ENCODE peak calls at places on chromosomes 16 and 17, in eight cellular contexts. C is neural progenitor cell, M is adrenal gland, A is fibroblast of lung, Z is Caco-2, K is colonic mucosa, O is GM23248, R is left lung. U is an unnamed sample. For H3K4me1, the result is how much of the 10 kb centered on the place peaks cover.

GRCh38 chr17:47810200-47810821 is 11.3 kb downstream of the OSBPL7 start:
- DNase-seq in A (peak), C (no peak), Z (peak), K (peak), M (peak), R (no peak), O (peak), U (peak)

GRCh38 chr17:21452377-21453143 is 76.4 kb downstream of the KCNJ12 start:
- DNase-seq in Z (no peak), K (peak), O (peak), R (peak), A (peak), C (peak), M (peak), U (peak)

GRCh38 chr17:18974407-18975149 is 22.6 kb downstream of the SLC5A10 start:
- DNase-seq in K (no peak), A (peak), R (no peak), Z (no peak), O (peak), M (no peak), C (no peak), U (no peak)

GRCh38 chr16:4339909-4340308 is 11.2 kb downstream of the PAM16 start:
- DNase-seq in A (no peak), Z (no peak), K (no peak), O (no peak), R (no peak), M (peak), C (no peak), U (no peak)

GRCh38 chr17:72931163-72931562 is 161.3 kb downstream of the SLC39A11 start:
- DNase-seq in M (no peak), K (no peak), Z (no peak), C (no peak), O (no peak), A (no peak), R (no peak), U (no peak)

GRCh38 chr16:29641561-29641960 is 21.5 kb upstream of the SPN start:
- DNase-seq in O (no peak), Z (no peak), M (no peak), C (no peak), K (no peak), R (no peak), A (no peak), U (peak)

GRCh38 chr16:46673320-46674013 is 15.5 kb downstream of the VPS35 start:
- DNase-seq in K (no peak), A (peak), O (peak), R (peak), C (peak), Z (peak), M (peak), U (peak)

GRCh38 chr17:68080411-68081150 is 45.0 kb downstream of the KPNA2 start:
- DNase-seq in M (no peak), A (no peak), C (no peak), R (no peak), O (no peak), Z (no peak), K (no peak), U (no peak)

GRCh38 chr16:52573365-52574104 is 26.6 kb upstream of the TOX3 start:
- DNase-seq in M (no peak), A (no peak), O (no peak), K (peak), C (no peak), R (no peak), Z (peak), U (peak)

GRCh38 chr17:1164935-1165556 is 14.7 kb downstream of the ABR start:
- DNase-seq in A (no peak), R (no peak), K (no peak), C (no peak), M (no peak), O (no peak), Z (no peak), U (no peak)

GRCh38 chr16:84284168-84284722 is 10.4 kb upstream of the WFDC1 start:
- DNase-seq in C (peak), K (peak), A (no peak), R (no peak), O (peak), Z (peak), M (peak), U (peak)

GRCh38 chr17:60601443-60602384 is 1.7 kb downstream of the PPM1D start:
- DNase-seq in O (peak), K (peak), M (peak), R (no peak), A (peak), C (peak), Z (peak), U (peak)

DNA sequence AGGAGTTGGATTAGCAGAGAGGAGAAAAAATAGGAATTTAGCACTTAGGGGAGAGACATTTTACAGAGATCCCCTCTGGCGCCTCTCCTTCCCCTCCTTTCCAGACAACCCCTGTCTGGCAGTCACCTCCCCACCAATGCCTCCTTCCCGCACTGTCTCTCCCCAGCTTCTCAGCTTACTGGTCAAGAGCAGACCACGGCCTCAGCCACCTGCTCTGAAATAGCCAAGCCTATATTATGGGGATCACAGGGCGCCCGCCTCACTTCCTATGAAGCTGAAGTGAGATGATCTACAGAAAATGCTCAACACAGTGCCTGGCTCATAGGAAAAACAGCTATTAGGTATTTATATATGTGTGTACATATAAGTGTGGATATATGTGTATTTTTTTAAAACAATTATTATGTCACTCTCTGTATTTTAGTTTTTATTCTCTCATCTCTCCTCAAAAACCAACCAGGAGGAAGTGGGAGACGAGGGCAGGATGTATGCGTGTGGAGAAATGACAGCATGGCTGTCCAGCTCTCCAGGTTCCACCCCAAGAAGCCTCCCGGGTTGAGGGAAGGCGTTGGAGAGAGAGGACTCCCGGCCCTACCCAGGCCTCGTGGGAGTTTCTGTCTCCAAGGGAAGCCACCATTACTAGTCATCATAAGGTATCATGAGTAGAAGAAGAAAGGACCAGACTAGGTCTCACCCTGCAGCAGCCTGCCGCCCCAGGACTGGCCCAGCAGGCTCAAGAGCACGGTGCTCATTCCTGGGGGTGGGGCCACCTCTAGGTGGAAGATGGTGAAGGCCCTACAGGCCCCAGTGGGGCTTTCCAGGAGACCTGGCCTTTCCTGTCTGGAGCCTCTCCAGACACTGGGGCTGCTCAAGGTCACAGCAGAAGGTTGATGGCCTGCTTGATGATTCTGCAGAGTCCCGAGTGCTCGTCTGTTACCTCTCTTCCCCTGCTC is 27.2 kb downstream of the MAP3K14 start:
- DNase-seq in R (peak), O (no peak), K (no peak), M (no peak), C (no peak), A (no peak), Z (no peak), U (no peak)
- H3K4me1 ChIP-seq in R (half or more), O (under half), K (under half), M (under half), C (under half), A (under half), Z (under half), U (under half)

GRCh38 chr17:17744116-17744515 is 62.9 kb downstream of the RAI1 start:
- DNase-seq in M (no peak), R (no peak), O (no peak), A (no peak), K (no peak), C (no peak), Z (no peak), U (no peak)

GRCh38 chr17:17743391-17744112 is 62.3 kb downstream of the RAI1 start:
- DNase-seq in Z (no peak), O (no peak), K (no peak), M (no peak), R (no peak), C (no peak), A (no peak), U (no peak)

GRCh38 chr17:17741346-17742023 is 60.2 kb downstream of the RAI1 start:
- DNase-seq in A (peak), M (peak), K (no peak), R (no peak), O (peak), C (peak), Z (no peak), U (no peak)

GRCh38 chr17:17742133-17742621 is 60.9 kb downstream of the RAI1 start:
- DNase-seq in M (no peak), O (peak), K (no peak), Z (no peak), R (no peak), A (peak), C (no peak), U (no peak)

GRCh38 chr17:17742688-17743390 is 61.6 kb downstream of the RAI1 start:
- DNase-seq in Z (no peak), A (no peak), O (no peak), C (no peak), K (no peak), M (no peak), R (no peak), U (no peak)
- H3K4me1 ChIP-seq in Z (under half), A (under half), O (under half), C (under half), K (under half), M (half or more), R (under half), U (under half)

GRCh38 chr17:4514779-4515178 is 16.1 kb downstream of the SPNS2 start:
- DNase-seq in R (no peak), A (no peak), O (no peak), K (no peak), M (no peak), C (no peak), Z (no peak), U (no peak)

GRCh38 chr17:4512156-4513112 is 13.8 kb downstream of the SPNS2 start:
- DNase-seq in M (no peak), R (no peak), O (no peak), C (no peak), K (no peak), Z (no peak), A (no peak), U (no peak)

GRCh38 chr17:4514206-4514605 is 15.5 kb downstream of the SPNS2 start:
- DNase-seq in C (peak), K (no peak), R (no peak), M (no peak), Z (peak), O (no peak), A (no peak), U (no peak)

GRCh38 chr17:4511199-4511932 is 12.7 kb downstream of the SPNS2 start:
- DNase-seq in K (no peak), M (no peak), R (no peak), A (no peak), Z (no peak), O (no peak), C (no peak), U (no peak)

DNA sequence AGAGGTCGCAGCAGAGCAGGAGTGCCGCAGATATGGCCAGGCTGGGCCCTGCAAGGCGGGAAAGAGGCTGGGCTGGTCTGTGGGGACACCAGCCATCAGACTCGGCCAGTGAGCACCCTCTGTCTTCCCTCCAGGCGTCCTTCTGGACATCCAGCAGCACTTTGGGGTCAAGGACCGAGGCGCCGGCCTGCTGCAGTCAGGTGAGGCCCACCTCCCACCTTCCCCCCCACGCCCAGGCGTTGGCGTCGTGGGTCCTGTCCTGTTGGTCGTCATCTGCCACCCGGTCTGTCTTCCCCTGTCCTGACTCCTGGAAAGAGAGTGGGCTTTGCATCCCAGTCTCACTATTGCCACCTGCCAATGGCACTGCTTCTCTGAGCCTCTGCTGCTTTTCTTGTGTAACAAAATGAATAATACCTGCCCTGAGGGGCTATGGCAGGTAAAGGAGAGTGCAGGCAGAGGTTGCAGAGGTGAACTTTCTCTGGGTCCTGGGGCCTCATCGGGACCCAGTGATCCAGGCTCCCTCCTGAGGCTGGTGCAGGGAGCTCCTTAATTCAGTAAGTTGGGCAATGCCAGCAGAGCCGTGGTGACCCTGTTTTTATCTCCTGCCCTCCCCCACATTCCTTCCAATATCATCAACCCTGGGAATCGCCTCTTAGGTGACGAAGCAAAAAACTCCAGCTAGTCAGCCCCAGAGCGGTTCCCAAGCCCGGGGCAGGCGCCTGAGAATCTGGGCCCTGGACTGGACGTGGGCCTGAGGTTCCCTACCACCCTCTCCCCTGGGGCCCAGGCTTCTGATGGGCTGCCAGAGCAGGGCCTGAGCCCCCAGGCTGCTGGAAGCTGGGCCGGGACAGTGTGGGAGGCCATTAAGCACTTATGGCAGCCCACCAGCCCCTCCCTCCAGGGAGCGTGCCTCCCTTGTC is 14.7 kb downstream of the SPNS2 start:
- DNase-seq in R (no peak), K (no peak), C (no peak), Z (peak), O (no peak), M (no peak), A (no peak), U (no peak)
- H3K4me1 ChIP-seq in R (half or more), K (under half), C (under half), Z (under half), O (under half), M (under half), A (under half), U (under half)

GRCh38 chr17:80761421-80761871 is 216.8 kb downstream of the RPTOR start:
- DNase-seq in A (peak), K (no peak), M (peak), R (no peak), O (peak), Z (no peak), C (no peak), U (no peak)

GRCh38 chr17:80760501-80760900 is 215.9 kb downstream of the RPTOR start:
- DNase-seq in A (no peak), K (peak), C (no peak), Z (no peak), R (no peak), O (no peak), M (peak), U (peak)

GRCh38 chr17:80765241-80766022 is 220.8 kb downstream of the RPTOR start:
- DNase-seq in Z (no peak), M (peak), O (no peak), A (no peak), R (no peak), K (no peak), C (no peak), U (no peak)

GRCh38 chr17:80762076-80762475 is 217.4 kb downstream of the RPTOR start:
- DNase-seq in A (no peak), M (peak), R (no peak), K (no peak), C (no peak), Z (no peak), O (no peak), U (no peak)

DNA sequence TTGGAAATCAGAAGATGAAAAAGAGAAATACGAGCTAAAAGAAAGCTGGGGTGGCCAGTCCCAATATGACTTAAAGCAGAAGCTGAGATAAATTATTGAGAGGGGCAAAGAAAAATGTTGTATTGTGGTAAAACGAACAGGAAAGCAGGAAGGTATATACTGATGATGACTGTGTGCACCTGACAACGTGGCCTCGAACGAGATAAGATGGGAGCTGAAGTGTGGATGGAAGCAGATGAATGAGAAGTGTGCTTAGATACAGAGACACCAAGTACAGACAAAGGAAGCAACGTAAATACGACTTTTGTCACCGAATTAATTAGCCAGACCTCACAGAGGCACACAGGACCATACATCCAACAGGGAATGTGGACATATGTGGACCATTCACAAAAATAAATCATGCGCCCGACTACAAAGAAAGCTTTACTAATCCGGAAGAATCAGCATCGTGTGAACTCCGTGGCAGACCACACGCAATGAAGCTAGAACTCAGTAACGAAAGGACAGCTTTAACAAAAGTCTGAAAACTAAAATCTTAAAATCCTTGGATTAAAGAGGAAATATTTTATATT is 218.7 kb downstream of the RPTOR start:
- DNase-seq in R (no peak), C (no peak), K (no peak), Z (no peak), A (no peak), M (no peak), O (no peak), U (no peak)
- H3K4me1 ChIP-seq in R (under half), C (under half), K (under half), Z (under half), A (under half), M (under half), O (under half), U (under half)

DNA sequence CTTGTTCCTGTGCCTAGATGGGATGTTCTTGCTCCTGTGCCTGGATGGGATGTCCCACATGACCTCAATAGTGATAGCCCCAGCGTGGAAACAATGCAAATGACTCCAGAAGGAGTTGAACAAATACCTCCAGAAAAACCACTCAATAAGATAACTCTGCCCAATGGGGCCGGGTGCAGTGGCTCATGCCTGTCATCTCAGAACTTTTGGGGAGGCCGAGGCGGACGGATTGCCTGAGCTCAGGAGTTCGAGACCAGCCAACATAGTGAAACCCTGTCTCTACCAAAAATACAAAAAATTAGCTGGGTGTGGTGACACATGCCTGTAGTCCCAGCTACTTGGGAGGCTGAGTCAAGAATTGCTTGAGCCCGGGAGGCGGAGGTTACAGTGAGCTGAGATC is 15.2 kb upstream of the LITAF start:
- DNase-seq in O (no peak), Z (no peak), K (no peak), C (no peak), R (no peak), A (no peak), M (no peak), U (no peak)
- H3K4me1 ChIP-seq in O (under half), Z (under half), K (under half), C (under half), R (half or more), A (under half), M (under half), U (under half)

GRCh38 chr17:76189741-76190140 is 48.7 kb upstream of the FOXJ1 start:
- DNase-seq in R (no peak), C (no peak), K (no peak), Z (no peak), M (no peak), O (no peak), A (no peak), U (no peak)
- H3K4me1 ChIP-seq in R (under half), C (under half), K (under half), Z (under half), M (under half), O (under half), A (under half), U (under half)

U was measured in small intestine.